ENCODE peak calls at places on chromosomes 4 and X, in six cellular contexts. One of them, this sample, is unnamed.

GRCh38 chrX:148416931-148417330 is 83.5 kb upstream of the AFF2 start:
- DNase-seq in GM12891: no peak
- DNase-seq in K562: no peak
- DNase-seq in H1: no peak
- DNase-seq in GM12878: no peak
- DNase-seq in HepG2: no peak
- DNase-seq in this sample: no peak

GRCh38 chr4:79331126-79331876 is 5.4 kb upstream of the NAA11 start:
- DNase-seq in GM12891: no peak
- DNase-seq in K562: no peak
- DNase-seq in H1: no peak
- DNase-seq in GM12878: no peak
- DNase-seq in HepG2: no peak
- DNase-seq in this sample: no peak

GRCh38 chrX:150127216-150127615 is 188.9 kb upstream of the EOLA2 start:
- DNase-seq in GM12891: no peak
- DNase-seq in K562: no peak
- DNase-seq in H1: no peak
- DNase-seq in GM12878: no peak
- DNase-seq in HepG2: no peak
- DNase-seq in this sample: no peak

GRCh38 chr4:19580090-19580489 is 671.6 kb upstream of the SLIT2 start:
- DNase-seq in GM12891: no peak
- DNase-seq in K562: no peak
- DNase-seq in H1: no peak
- DNase-seq in GM12878: no peak
- DNase-seq in HepG2: no peak
- DNase-seq in this sample: no peak

GRCh38 chrX:15781964-15782711 is 8.1 kb upstream of the ZRSR2 start:
- DNase-seq in GM12891: no peak
- DNase-seq in K562: no peak
- DNase-seq in H1: no peak
- DNase-seq in GM12878: peak
- DNase-seq in HepG2: no peak
- DNase-seq in this sample: peak

GRCh38 chrX:38600089-38600755 is 38.9 kb downstream of the TSPAN7 start:
- DNase-seq in GM12891: no peak
- DNase-seq in K562: no peak
- DNase-seq in H1: no peak
- DNase-seq in GM12878: no peak
- DNase-seq in HepG2: no peak
- DNase-seq in this sample: no peak

GRCh38 chr4:183532823-183533222 is 28.0 kb downstream of the ING2 start:
- DNase-seq in GM12891: no peak
- DNase-seq in K562: no peak
- DNase-seq in H1: no peak
- DNase-seq in GM12878: no peak
- DNase-seq in HepG2: no peak
- DNase-seq in this sample: no peak

GRCh38 chr4:125750827-125751466 is 436.2 kb downstream of the FAT4 start:
- DNase-seq in GM12891: no peak
- DNase-seq in K562: no peak
- DNase-seq in H1: peak
- DNase-seq in GM12878: no peak
- DNase-seq in HepG2: peak
- DNase-seq in this sample: no peak

GRCh38 chr4:18689308-18689915 is 667.9 kb upstream of the LCORL start:
- DNase-seq in GM12891: peak
- DNase-seq in K562: peak
- DNase-seq in H1: no peak
- DNase-seq in GM12878: no peak
- DNase-seq in HepG2: peak
- DNase-seq in this sample: no peak

GRCh38 chrX:133859336-133859735 is 126.1 kb downstream of the GPC3 start:
- DNase-seq in GM12891: no peak
- DNase-seq in K562: no peak
- DNase-seq in H1: no peak
- DNase-seq in GM12878: no peak
- DNase-seq in HepG2: no peak
- DNase-seq in this sample: no peak

GRCh38 chrX:43702660-43703059 is 46.6 kb downstream of the MAOA start:
- DNase-seq in GM12891: no peak
- DNase-seq in K562: no peak
- DNase-seq in H1: no peak
- DNase-seq in GM12878: no peak
- DNase-seq in HepG2: peak
- DNase-seq in this sample: no peak

GRCh38 chr4:7234355-7235029 is 42.2 kb downstream of the SORCS2 start:
- DNase-seq in GM12891: no peak
- DNase-seq in K562: no peak
- DNase-seq in H1: no peak
- DNase-seq in GM12878: no peak
- DNase-seq in HepG2: no peak
- DNase-seq in this sample: no peak

GRCh38 chrX:44748014-44748413 is 95.8 kb upstream of the DUSP21 start:
- DNase-seq in GM12891: no peak
- DNase-seq in K562: no peak
- DNase-seq in H1: no peak
- DNase-seq in GM12878: no peak
- DNase-seq in HepG2: no peak
- DNase-seq in this sample: no peak

GRCh38 chrX:131747173-131747572 is 203.3 kb downstream of the OR13H1 start:
- DNase-seq in GM12891: no peak
- DNase-seq in K562: no peak
- DNase-seq in H1: no peak
- DNase-seq in GM12878: peak
- DNase-seq in HepG2: no peak
- DNase-seq in this sample: no peak

GRCh38 chr4:140756292-140757219 is at the start of gene TBC1D9:
- DNase-seq in GM12891: peak
- DNase-seq in K562: no peak
- DNase-seq in H1: peak
- DNase-seq in GM12878: peak
- DNase-seq in HepG2: peak
- DNase-seq in this sample: peak

GRCh38 chrX:118823263-118824172 is at the start of gene ZCCHC12:
- DNase-seq in GM12891: peak
- DNase-seq in K562: peak
- DNase-seq in H1: peak
- DNase-seq in GM12878: no peak
- DNase-seq in HepG2: peak
- DNase-seq in this sample: peak

GRCh38 chr4:89836897-89837384 is at the start of gene SNCA:
- DNase-seq in GM12891: peak
- DNase-seq in K562: peak
- DNase-seq in H1: peak
- DNase-seq in GM12878: no peak
- DNase-seq in HepG2: no peak
- DNase-seq in this sample: no peak

GRCh38 chrX:113157496-113157895 is 316.9 kb upstream of the AMOT start:
- DNase-seq in GM12891: no peak
- DNase-seq in K562: no peak
- DNase-seq in H1: no peak
- DNase-seq in GM12878: no peak
- DNase-seq in HepG2: no peak
- DNase-seq in this sample: no peak

GRCh38 chrX:8879750-8880149 is 78.6 kb upstream of the FAM9A start:
- DNase-seq in GM12891: peak
- DNase-seq in K562: peak
- DNase-seq in H1: no peak
- DNase-seq in GM12878: no peak
- DNase-seq in HepG2: peak
- DNase-seq in this sample: no peak

GRCh38 chrX:30762754-30763153 is 109.5 kb downstream of the GK start:
- DNase-seq in GM12891: no peak
- DNase-seq in K562: no peak
- DNase-seq in H1: no peak
- DNase-seq in GM12878: no peak
- DNase-seq in HepG2: no peak
- DNase-seq in this sample: no peak

GRCh38 chr4:8837181-8837811 is 34.3 kb downstream of the HMX1 start:
- DNase-seq in GM12891: no peak
- DNase-seq in K562: no peak
- DNase-seq in H1: no peak
- DNase-seq in GM12878: no peak
- DNase-seq in HepG2: no peak
- DNase-seq in this sample: peak

GRCh38 chr4:173990126-173990878 is 293.2 kb downstream of the FBXO8 start:
- DNase-seq in GM12891: no peak
- DNase-seq in K562: no peak
- DNase-seq in H1: peak
- DNase-seq in GM12878: no peak
- DNase-seq in HepG2: peak
- DNase-seq in this sample: no peak

GRCh38 chrX:4878642-4879041 is 1165.2 kb upstream of the PRKX start:
- DNase-seq in GM12891: no peak
- DNase-seq in K562: no peak
- DNase-seq in H1: no peak
- DNase-seq in GM12878: no peak
- DNase-seq in HepG2: no peak
- DNase-seq in this sample: no peak

GRCh38 chr4:113499166-113499565 is 262.4 kb downstream of the CAMK2D start:
- DNase-seq in GM12891: no peak
- DNase-seq in K562: no peak
- DNase-seq in H1: no peak
- DNase-seq in GM12878: no peak
- DNase-seq in HepG2: peak
- DNase-seq in this sample: no peak

GRCh38 chr4:25814323-25814722 is 48.5 kb downstream of the SEL1L3 start:
- DNase-seq in GM12891: no peak
- DNase-seq in K562: no peak
- DNase-seq in H1: no peak
- DNase-seq in GM12878: no peak
- DNase-seq in HepG2: no peak
- DNase-seq in this sample: no peak
- TF ChIP-seq POLR2AphosphoS5 in GM12891: no peak
- TF ChIP-seq POLR2AphosphoS5 in K562: no peak
- TF ChIP-seq POLR2AphosphoS5 in H1: no peak
- TF ChIP-seq POLR2AphosphoS5 in GM12878: no peak
- TF ChIP-seq POLR2AphosphoS5 in HepG2: no peak
- TF ChIP-seq POLR2AphosphoS5 in this sample: no peak

GRCh38 chr4:73411731-73412414 is 7.8 kb downstream of the ALB start:
- DNase-seq in GM12891: no peak
- DNase-seq in K562: no peak
- DNase-seq in H1: no peak
- DNase-seq in GM12878: no peak
- DNase-seq in HepG2: no peak
- DNase-seq in this sample: no peak
- TF ChIP-seq POLR2A in GM12891: no peak
- TF ChIP-seq POLR2A in K562: no peak
- TF ChIP-seq POLR2A in H1: no peak
- TF ChIP-seq POLR2A in GM12878: no peak
- TF ChIP-seq POLR2A in HepG2: peak
- TF ChIP-seq POLR2A in this sample: no peak

GRCh38 chr4:91838181-91838861 is 465.4 kb upstream of the GRID2 start:
- DNase-seq in GM12891: no peak
- DNase-seq in K562: no peak
- DNase-seq in H1: no peak
- DNase-seq in GM12878: no peak
- DNase-seq in HepG2: no peak
- DNase-seq in this sample: no peak

GRCh38 chr4:91837608-91838029 is 466.1 kb upstream of the GRID2 start:
- DNase-seq in GM12891: no peak
- DNase-seq in K562: no peak
- DNase-seq in H1: no peak
- DNase-seq in GM12878: no peak
- DNase-seq in HepG2: no peak
- DNase-seq in this sample: no peak

DNA sequence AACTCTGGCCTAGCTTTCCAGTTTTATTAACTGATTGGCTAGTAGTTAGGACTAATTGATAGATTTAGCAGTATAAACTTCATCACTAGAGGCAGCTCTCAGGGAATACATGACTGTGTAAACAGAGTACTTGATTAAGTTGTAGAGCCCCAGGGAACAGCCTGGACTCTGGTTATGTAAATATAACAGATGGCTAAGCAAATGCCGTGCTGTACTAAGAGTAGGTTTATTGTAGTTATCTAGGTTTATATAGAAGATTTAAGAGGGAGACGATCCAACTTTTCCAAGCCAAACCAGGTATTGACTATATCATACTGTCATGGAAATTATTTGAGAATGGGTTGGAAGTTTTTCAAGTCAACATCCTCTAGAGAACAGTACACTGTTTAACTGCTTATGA is 463.4 kb upstream of the GRID2 start:
- DNase-seq in GM12891: no peak
- DNase-seq in K562: no peak
- DNase-seq in H1: no peak
- DNase-seq in GM12878: no peak
- DNase-seq in HepG2: peak
- DNase-seq in this sample: no peak
- TF ChIP-seq TAF1 in GM12891: no peak
- TF ChIP-seq TAF1 in K562: no peak
- TF ChIP-seq TAF1 in H1: no peak
- TF ChIP-seq TAF1 in GM12878: no peak
- TF ChIP-seq TAF1 in HepG2: no peak
- TF ChIP-seq TAF1 in this sample: no peak

GRCh38 chr4:185395956-185396723 is 416 bp upstream of the LRP2BP start:
- DNase-seq in GM12891: peak
- DNase-seq in K562: peak
- DNase-seq in H1: peak
- DNase-seq in GM12878: peak
- DNase-seq in HepG2: peak
- DNase-seq in this sample: peak

GRCh38 chr4:185398618-185399017 is 2.0 kb downstream of the ANKRD37 start:
- DNase-seq in GM12891: no peak
- DNase-seq in K562: no peak
- DNase-seq in H1: no peak
- DNase-seq in GM12878: no peak
- DNase-seq in HepG2: no peak
- DNase-seq in this sample: no peak

GRCh38 chr4:185394568-185395254 is 1.0 kb downstream of the LRP2BP start:
- DNase-seq in GM12891: no peak
- DNase-seq in K562: no peak
- DNase-seq in H1: no peak
- DNase-seq in GM12878: no peak
- DNase-seq in HepG2: no peak
- DNase-seq in this sample: no peak

GRCh38 chr4:185395255-185395955 is at the start of gene LRP2BP:
- DNase-seq in GM12891: no peak
- DNase-seq in K562: no peak
- DNase-seq in H1: no peak
- DNase-seq in GM12878: peak
- DNase-seq in HepG2: peak
- DNase-seq in this sample: no peak

DNA sequence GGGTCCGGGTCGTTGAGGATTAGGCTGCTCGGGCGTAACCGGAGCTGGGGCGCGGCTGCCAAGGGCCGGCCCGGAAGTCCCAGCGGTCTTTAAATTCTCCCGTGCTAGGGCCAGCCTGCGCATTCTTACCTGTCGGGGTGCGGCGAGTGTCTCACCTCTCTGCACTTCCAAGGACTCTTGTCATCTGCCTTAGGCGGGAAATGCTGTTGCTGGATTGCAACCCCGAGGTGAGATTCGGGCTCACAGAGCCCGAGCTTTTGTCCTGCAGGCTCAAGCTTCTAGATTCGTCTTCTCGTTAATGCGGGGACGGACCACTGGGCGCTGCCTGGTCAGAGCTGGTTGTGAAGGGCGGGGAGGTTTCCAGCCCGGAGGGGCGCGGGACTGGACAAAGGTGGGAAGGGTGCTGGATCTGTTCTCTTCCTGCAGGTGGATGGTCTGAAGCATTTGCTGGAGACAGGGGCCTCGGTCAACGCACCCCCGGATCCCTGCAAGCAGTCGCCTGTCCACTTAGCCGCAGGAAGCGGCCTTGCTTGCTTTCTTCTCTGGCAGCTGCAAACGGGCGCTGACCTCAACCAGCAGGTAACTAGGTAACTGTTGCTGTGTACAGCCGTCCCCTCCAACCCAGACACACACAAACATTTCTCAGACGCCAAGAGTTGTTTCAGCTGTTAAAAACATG is at the start of gene ANKRD37:
- DNase-seq in GM12891: no peak
- DNase-seq in K562: peak
- DNase-seq in H1: no peak
- DNase-seq in GM12878: no peak
- DNase-seq in HepG2: peak
- DNase-seq in this sample: no peak
- TF ChIP-seq POLR2AphosphoS5 in GM12891: no peak
- TF ChIP-seq POLR2AphosphoS5 in K562: no peak
- TF ChIP-seq POLR2AphosphoS5 in H1: no peak
- TF ChIP-seq POLR2AphosphoS5 in GM12878: peak
- TF ChIP-seq POLR2AphosphoS5 in HepG2: peak
- TF ChIP-seq POLR2AphosphoS5 in this sample: no peak

This sample was measured in GM12892.